ENCODE peak calls at places on chromosome 7, in five cellular contexts. H is choroid plexus epithelial cell, O is ascending aorta, K is right lobe of liver, L is spleen. P is an unnamed sample.
A peak's percentile ranks its signal among the peaks of the same experiment; 100 is the strongest.

GRCh38 chr7:140049339-140050024 is 13.3 kb downstream of the PARP12 start:
- DNase-seq in K (peak; percentile 82), O (no peak), L (no peak), H (no peak), P (no peak)

GRCh38 chr7:74070619-74070920 is 13.0 kb upstream of the LIMK1 start:
- DNase-seq in H (no peak), O (no peak), K (no peak), L (peak; percentile 45), P (no peak)

GRCh38 chr7:138383166-138383565 is 76.9 kb upstream of the TRIM24 start:
- DNase-seq in O (no peak), L (no peak), H (no peak), K (no peak), P (no peak)

GRCh38 chr7:95213809-95214492 is 110.4 kb downstream of the PON1 start:
- DNase-seq in L (peak; percentile 41), K (no peak), H (peak; percentile 61), O (peak; percentile 83), P (peak; percentile 99)

GRCh38 chr7:111026301-111026700 is 64.6 kb upstream of the LRRN3 start:
- DNase-seq in K (no peak), H (no peak), O (no peak), L (no peak), P (no peak)

GRCh38 chr7:17937506-17938115 is 2.7 kb downstream of the SNX13 start:
- DNase-seq in L (no peak), H (peak; percentile 7), O (no peak), K (no peak), P (peak; percentile 27)

GRCh38 chr7:98202367-98203195 is 8.7 kb upstream of the BHLHA15 start:
- DNase-seq in K (no peak), H (peak; percentile 26), O (peak; percentile 57), L (peak; percentile 91), P (no peak)

GRCh38 chr7:51186531-51186930 is 130.1 kb downstream of the COBL start:
- DNase-seq in K (no peak), L (peak; percentile 35), H (peak; percentile 2), O (no peak), P (no peak)

GRCh38 chr7:30348083-30348560 is 63.7 kb downstream of the ZNRF2 start:
- DNase-seq in H (peak; percentile 96), L (no peak), K (no peak), O (no peak), P (peak; percentile 94)

GRCh38 chr7:127782550-127783266 is 130.7 kb downstream of the SND1 start:
- DNase-seq in H (peak; percentile 47), K (no peak), O (no peak), L (no peak), P (peak; percentile 25)

DNA sequence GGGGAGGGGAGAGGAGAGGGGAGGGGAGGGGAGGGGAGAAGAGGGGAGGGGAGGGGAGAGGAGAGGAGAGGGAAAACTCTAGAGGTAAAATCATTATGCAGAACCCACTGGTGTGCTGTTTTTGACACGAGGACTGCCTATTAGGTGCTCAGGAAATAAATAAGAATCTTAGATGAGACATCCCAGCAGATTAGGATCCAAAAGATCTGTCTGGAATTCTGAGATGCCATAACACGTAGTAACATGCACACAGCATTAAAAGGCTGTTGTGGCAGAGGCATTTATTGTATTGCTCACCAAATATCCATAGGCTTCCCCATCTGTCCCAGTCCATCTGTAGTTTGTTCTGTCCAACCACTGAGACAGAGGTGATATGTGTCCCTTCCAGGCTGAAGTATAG is 40.8 kb upstream of the KMT2E start:
- DNase-seq in O (no peak), L (no peak), K (no peak), H (no peak), P (peak; percentile 50)
- H3K4me3 ChIP-seq in O (no peak overlapping the region), L (no peak overlapping the region), K (no peak overlapping the region), H (no peak overlapping the region), P (no peak overlapping the region)

GRCh38 chr7:81260152-81260551 is 341.3 kb upstream of the SEMA3C start:
- DNase-seq in L (no peak), O (no peak), H (peak; percentile 39), K (no peak), P (peak; percentile 25)

DNA sequence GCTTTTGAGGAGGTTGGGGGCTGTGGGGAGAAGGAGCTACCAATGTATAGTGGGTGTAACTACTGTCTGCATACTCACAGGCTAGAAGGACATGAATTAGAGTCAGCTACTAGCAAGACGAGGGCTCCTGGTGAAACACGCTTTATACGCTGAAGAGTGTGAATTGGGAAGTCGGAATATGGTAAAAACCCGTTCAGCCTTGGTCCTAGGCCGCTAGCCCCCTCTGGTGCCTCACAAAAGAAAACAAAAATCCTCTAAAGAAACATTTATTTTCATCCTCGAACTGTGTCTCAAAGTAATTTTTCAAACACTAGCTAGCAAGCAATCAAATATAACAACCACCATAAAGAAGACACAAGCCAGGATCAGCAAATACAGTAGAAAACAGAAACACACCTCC is 338.1 kb upstream of the SEMA3C start:
- DNase-seq in H (peak; percentile 49), L (no peak), O (no peak), K (no peak), P (peak; percentile 35)
- TF ChIP-seq CTCF in H (peak; percentile 48), L (no peak), O (no peak), K (peak; percentile 4), P (peak; percentile 22)

GRCh38 chr7:121480566-121481335 is 84.6 kb upstream of the FAM3C start:
- DNase-seq in H (peak; percentile 46), K (no peak), O (no peak), L (no peak), P (no peak)
- H3K4me3 ChIP-seq in H (no peak overlapping the region), K (no peak overlapping the region), O (no peak overlapping the region), L (no peak overlapping the region), P (no peak overlapping the region)

GRCh38 chr7:107044347-107045194 is at the start of gene PRKAR2B:
- DNase-seq in K (peak; percentile 73), L (peak; percentile 93), O (peak; percentile 77), H (peak; percentile 62), P (peak; percentile 40)
- TF ChIP-seq CTCF in K (no peak), L (peak; percentile 19), O (no peak), H (no peak), P (no peak)

GRCh38 chr7:71770269-71770907 is 638.4 kb downstream of the GALNT17 start:
- DNase-seq in L (no peak), H (no peak), K (no peak), O (no peak), P (no peak)

GRCh38 chr7:71768470-71768869 is 636.5 kb downstream of the GALNT17 start:
- DNase-seq in H (no peak), O (no peak), L (no peak), K (no peak), P (no peak)

GRCh38 chr7:71775648-71776047 is 636.5 kb downstream of the CALN1 start:
- DNase-seq in K (no peak), L (no peak), O (no peak), H (no peak), P (peak; percentile 42)

GRCh38 chr7:71776726-71777125 is 635.4 kb downstream of the CALN1 start:
- DNase-seq in H (no peak), K (no peak), L (no peak), O (no peak), P (no peak)

GRCh38 chr7:71772783-71773182 is 639.4 kb downstream of the CALN1 start:
- DNase-seq in L (no peak), O (no peak), H (no peak), K (no peak), P (no peak)
- H3K4me3 ChIP-seq in L (no peak overlapping the region), O (no peak overlapping the region), H (no peak overlapping the region), K (no peak overlapping the region), P (no peak overlapping the region)

DNA sequence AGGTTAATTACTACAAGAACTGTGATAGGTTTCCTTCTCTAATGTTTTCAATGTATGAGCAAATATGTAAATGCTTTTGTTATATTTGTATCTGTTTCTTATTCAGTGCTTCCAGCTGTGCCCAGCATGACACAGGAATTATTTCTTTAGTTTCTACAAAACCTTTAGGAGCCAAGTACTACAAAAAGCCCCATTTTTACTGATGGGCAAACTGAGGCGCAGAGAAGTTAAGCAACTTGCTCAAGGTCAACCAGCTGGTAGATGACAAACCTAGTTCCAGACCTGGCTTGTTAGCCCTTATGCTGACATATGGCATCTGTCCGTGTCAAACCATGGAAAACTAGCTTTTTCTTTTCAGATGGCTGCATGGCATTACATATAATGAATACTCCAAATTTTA is 134.6 kb downstream of the JAZF1 start:
- DNase-seq in L (no peak), H (no peak), O (no peak), K (no peak), P (no peak)
- TF ChIP-seq CTCF in L (no peak), H (no peak), O (no peak), K (no peak), P (no peak)

P was measured in fibroblast of mammary gland.